ENCODE peak calls at places on chromosome 2, in seven cellular contexts. One of them, this sample, is unnamed.

GRCh38 chr2:196331816-196332215 is 160.4 kb upstream of the STK17B start:
- DNase-seq in fibroblast of gingiva: peak
- DNase-seq in MG63: no peak
- DNase-seq in right atrium auricular region: no peak
- DNase-seq in NCI-H2081: no peak
- DNase-seq in activated CD4-positive, CD25-positive, alpha-beta regulatory T cell treated with anti-CD3 and anti-CD28 coated beads, Interleukin-2, amount 50 U/mL, for 72 hours: no peak
- DNase-seq in mesenchymal stem cell: peak
- DNase-seq in this sample: no peak

GRCh38 chr2:75506131-75506697 is 54.5 kb downstream of the EVA1A start:
- DNase-seq in right atrium auricular region: no peak
- DNase-seq in mesenchymal stem cell: no peak
- DNase-seq in MG63: no peak
- DNase-seq in NCI-H2081: no peak
- DNase-seq in fibroblast of gingiva: no peak
- DNase-seq in activated CD4-positive, CD25-positive, alpha-beta regulatory T cell treated with anti-CD3 and anti-CD28 coated beads, Interleukin-2, amount 50 U/mL, for 72 hours: no peak
- DNase-seq in this sample: no peak

GRCh38 chr2:66553370-66553769 is 118.4 kb downstream of the MEIS1 start:
- DNase-seq in mesenchymal stem cell: no peak
- DNase-seq in NCI-H2081: peak
- DNase-seq in MG63: no peak
- DNase-seq in fibroblast of gingiva: no peak
- DNase-seq in activated CD4-positive, CD25-positive, alpha-beta regulatory T cell treated with anti-CD3 and anti-CD28 coated beads, Interleukin-2, amount 50 U/mL, for 72 hours: no peak
- DNase-seq in right atrium auricular region: no peak
- DNase-seq in this sample: no peak

GRCh38 chr2:46225730-46226129 is 71.5 kb upstream of the EPAS1 start:
- DNase-seq in mesenchymal stem cell: peak
- DNase-seq in fibroblast of gingiva: no peak
- DNase-seq in MG63: no peak
- DNase-seq in NCI-H2081: no peak
- DNase-seq in activated CD4-positive, CD25-positive, alpha-beta regulatory T cell treated with anti-CD3 and anti-CD28 coated beads, Interleukin-2, amount 50 U/mL, for 72 hours: no peak
- DNase-seq in right atrium auricular region: no peak
- DNase-seq in this sample: no peak

GRCh38 chr2:1833726-1834125 is 89.4 kb upstream of the PXDN start:
- DNase-seq in mesenchymal stem cell: no peak
- DNase-seq in fibroblast of gingiva: no peak
- DNase-seq in MG63: no peak
- DNase-seq in activated CD4-positive, CD25-positive, alpha-beta regulatory T cell treated with anti-CD3 and anti-CD28 coated beads, Interleukin-2, amount 50 U/mL, for 72 hours: no peak
- DNase-seq in NCI-H2081: no peak
- DNase-seq in right atrium auricular region: no peak
- DNase-seq in this sample: no peak

GRCh38 chr2:121343191-121343590 is 58.2 kb upstream of the TFCP2L1 start:
- DNase-seq in NCI-H2081: no peak
- DNase-seq in fibroblast of gingiva: no peak
- DNase-seq in right atrium auricular region: no peak
- DNase-seq in mesenchymal stem cell: no peak
- DNase-seq in MG63: no peak
- DNase-seq in activated CD4-positive, CD25-positive, alpha-beta regulatory T cell treated with anti-CD3 and anti-CD28 coated beads, Interleukin-2, amount 50 U/mL, for 72 hours: no peak
- DNase-seq in this sample: no peak

GRCh38 chr2:105184420-105184819 is 57.1 kb upstream of the GPR45 start:
- DNase-seq in NCI-H2081: peak
- DNase-seq in fibroblast of gingiva: no peak
- DNase-seq in activated CD4-positive, CD25-positive, alpha-beta regulatory T cell treated with anti-CD3 and anti-CD28 coated beads, Interleukin-2, amount 50 U/mL, for 72 hours: no peak
- DNase-seq in MG63: no peak
- DNase-seq in right atrium auricular region: no peak
- DNase-seq in mesenchymal stem cell: no peak
- DNase-seq in this sample: peak

GRCh38 chr2:169528271-169528701 is 18.8 kb downstream of the KLHL41 start:
- DNase-seq in MG63: peak
- DNase-seq in fibroblast of gingiva: peak
- DNase-seq in right atrium auricular region: peak
- DNase-seq in mesenchymal stem cell: peak
- DNase-seq in NCI-H2081: peak
- DNase-seq in activated CD4-positive, CD25-positive, alpha-beta regulatory T cell treated with anti-CD3 and anti-CD28 coated beads, Interleukin-2, amount 50 U/mL, for 72 hours: peak
- DNase-seq in this sample: peak

GRCh38 chr2:72576861-72577260 is 249.0 kb downstream of the EXOC6B start:
- DNase-seq in mesenchymal stem cell: no peak
- DNase-seq in activated CD4-positive, CD25-positive, alpha-beta regulatory T cell treated with anti-CD3 and anti-CD28 coated beads, Interleukin-2, amount 50 U/mL, for 72 hours: no peak
- DNase-seq in fibroblast of gingiva: peak
- DNase-seq in MG63: no peak
- DNase-seq in NCI-H2081: no peak
- DNase-seq in right atrium auricular region: no peak
- DNase-seq in this sample: no peak

GRCh38 chr2:153072077-153072476 is 353.7 kb downstream of the ARL6IP6 start:
- DNase-seq in activated CD4-positive, CD25-positive, alpha-beta regulatory T cell treated with anti-CD3 and anti-CD28 coated beads, Interleukin-2, amount 50 U/mL, for 72 hours: no peak
- DNase-seq in MG63: no peak
- DNase-seq in NCI-H2081: no peak
- DNase-seq in right atrium auricular region: no peak
- DNase-seq in fibroblast of gingiva: no peak
- DNase-seq in mesenchymal stem cell: no peak
- DNase-seq in this sample: no peak

GRCh38 chr2:198702796-198703195 is 754.9 kb downstream of the SATB2 start:
- DNase-seq in right atrium auricular region: no peak
- DNase-seq in NCI-H2081: no peak
- DNase-seq in mesenchymal stem cell: no peak
- DNase-seq in MG63: no peak
- DNase-seq in fibroblast of gingiva: no peak
- DNase-seq in activated CD4-positive, CD25-positive, alpha-beta regulatory T cell treated with anti-CD3 and anti-CD28 coated beads, Interleukin-2, amount 50 U/mL, for 72 hours: no peak
- DNase-seq in this sample: no peak

GRCh38 chr2:128381001-128381938 is 62.6 kb upstream of the HS6ST1 start:
- DNase-seq in MG63: no peak
- DNase-seq in activated CD4-positive, CD25-positive, alpha-beta regulatory T cell treated with anti-CD3 and anti-CD28 coated beads, Interleukin-2, amount 50 U/mL, for 72 hours: no peak
- DNase-seq in right atrium auricular region: no peak
- DNase-seq in fibroblast of gingiva: no peak
- DNase-seq in NCI-H2081: peak
- DNase-seq in mesenchymal stem cell: peak
- DNase-seq in this sample: peak

GRCh38 chr2:212448698-212449097 is 89.9 kb downstream of the ERBB4 start:
- DNase-seq in fibroblast of gingiva: no peak
- DNase-seq in mesenchymal stem cell: no peak
- DNase-seq in MG63: no peak
- DNase-seq in NCI-H2081: no peak
- DNase-seq in right atrium auricular region: no peak
- DNase-seq in activated CD4-positive, CD25-positive, alpha-beta regulatory T cell treated with anti-CD3 and anti-CD28 coated beads, Interleukin-2, amount 50 U/mL, for 72 hours: no peak
- DNase-seq in this sample: no peak